ENCODE peak calls at places on chromosomes 16 and 17, in four cellular contexts. F is mucosa of descending colon, T is heart right ventricle, O is A549. C is an unnamed sample. For H3K4me1, the result is how much of the 10 kb centered on the place peaks cover.

GRCh38 chr17:36468903-36469635 is 17.4 kb upstream of the ZNHIT3 start:
- DNase-seq in T (no peak), O (no peak), F (no peak), C (no peak)

GRCh38 chr16:87949071-87949744 is 2.0 kb upstream of the BANP start:
- DNase-seq in O (no peak), F (no peak), T (no peak), C (peak)

GRCh38 chr16:23949630-23950290 is 114.0 kb downstream of the PRKCB start:
- DNase-seq in T (peak), F (peak), O (no peak), C (no peak)

GRCh38 chr16:14528306-14528948 is 101.6 kb downstream of the PARN start:
- DNase-seq in T (no peak), O (peak), F (no peak), C (no peak)

GRCh38 chr16:69176033-69176780 is 10.8 kb upstream of the SNTB2 start:
- DNase-seq in T (no peak), F (no peak), O (no peak), C (no peak)

GRCh38 chr16:86080131-86080875 is 181.3 kb downstream of the IRF8 start:
- DNase-seq in F (no peak), O (no peak), T (no peak), C (peak)

GRCh38 chr17:79722787-79723186 is 8.0 kb upstream of the ENPP7 start:
- DNase-seq in F (no peak), T (no peak), O (no peak), C (no peak)

GRCh38 chr16:69893086-69893485 is 58.0 kb upstream of the CLEC18A start:
- DNase-seq in T (no peak), O (no peak), F (no peak), C (no peak)

GRCh38 chr16:85986931-85987749 is 88.2 kb downstream of the IRF8 start:
- DNase-seq in O (no peak), F (peak), T (no peak), C (no peak)

GRCh38 chr16:55001931-55002330 is 71.3 kb downstream of the IRX5 start:
- DNase-seq in F (no peak), T (no peak), O (no peak), C (no peak)

GRCh38 chr17:60354223-60354622 is 37.7 kb downstream of the USP32 start:
- DNase-seq in F (no peak), T (no peak), O (peak), C (no peak)

GRCh38 chr17:82396601-82397435 is 21.3 kb upstream of the HEXD start:
- DNase-seq in T (no peak), O (no peak), F (no peak), C (peak)

GRCh38 chr16:84888450-84888849 is 68.7 kb downstream of the CRISPLD2 start:
- DNase-seq in O (peak), F (no peak), T (no peak), C (no peak)

GRCh38 chr17:37818689-37819088 is 73.8 kb upstream of the HNF1B start:
- DNase-seq in F (peak), T (no peak), O (peak), C (no peak)

GRCh38 chr17:41535764-41536481 is 7.8 kb upstream of the KRT19 start:
- DNase-seq in T (no peak), O (no peak), F (peak), C (no peak)

GRCh38 chr17:5043524-5043923 is 8.3 kb upstream of the SLC52A1 start:
- DNase-seq in T (no peak), F (no peak), O (no peak), C (no peak)

GRCh38 chr17:63278731-63279442 is 167.2 kb downstream of the CYB561 start:
- DNase-seq in F (no peak), O (no peak), T (no peak), C (no peak)

GRCh38 chr16:2774161-2774891 is 2.8 kb downstream of the ELOB start:
- DNase-seq in O (no peak), F (no peak), T (no peak), C (no peak)

GRCh38 chr17:60729854-60730253 is 52.2 kb downstream of the BCAS3 start:
- DNase-seq in F (peak), T (no peak), O (peak), C (no peak)

GRCh38 chr17:59669411-59669810 is 37.8 kb downstream of the PTRH2 start:
- DNase-seq in T (no peak), F (no peak), O (peak), C (no peak)

GRCh38 chr17:21419299-21420239 is 43.4 kb downstream of the KCNJ12 start:
- DNase-seq in F (no peak), O (no peak), T (no peak), C (no peak)

GRCh38 chr17:80270836-80271235 is 10.2 kb downstream of the RNF213 start:
- DNase-seq in F (peak), T (no peak), O (peak), C (no peak)

GRCh38 chr17:61583242-61583641 is 7.8 kb downstream of the NACA2 start:
- DNase-seq in T (no peak), F (no peak), O (peak), C (no peak)

GRCh38 chr17:73341350-73342056 is 29.7 kb upstream of the CDC42EP4 start:
- DNase-seq in O (no peak), T (no peak), F (no peak), C (no peak)

GRCh38 chr17:10127819-10128375 is 70.5 kb downstream of the GAS7 start:
- DNase-seq in T (peak), F (peak), O (no peak), C (peak)

GRCh38 chr17:36030949-36031348 is 13.2 kb upstream of the CCL23 start:
- DNase-seq in F (peak), O (no peak), T (no peak), C (no peak)

GRCh38 chr17:80262291-80262690 is 1.6 kb downstream of the RNF213 start:
- DNase-seq in F (no peak), O (no peak), T (no peak), C (no peak)

GRCh38 chr17:40956401-40957254 is 10.1 kb downstream of the KRT39 start:
- DNase-seq in O (peak), F (no peak), T (no peak), C (no peak)

GRCh38 chr17:55453836-55454557 is 32.4 kb upstream of the MMD start:
- DNase-seq in T (no peak), O (no peak), F (peak), C (peak)

GRCh38 chr16:89406277-89406888 is 84.0 kb downstream of the ANKRD11 start:
- DNase-seq in T (no peak), F (no peak), O (no peak), C (no peak)

GRCh38 chr16:89407925-89408300 is 82.4 kb downstream of the ANKRD11 start:
- DNase-seq in O (no peak), T (no peak), F (no peak), C (no peak)

GRCh38 chr16:89408315-89408714 is 82.0 kb downstream of the ANKRD11 start:
- DNase-seq in F (no peak), O (no peak), T (peak), C (no peak)

GRCh38 chr16:89409161-89409711 is 81.1 kb downstream of the ANKRD11 start:
- DNase-seq in O (no peak), T (no peak), F (peak), C (no peak)

DNA sequence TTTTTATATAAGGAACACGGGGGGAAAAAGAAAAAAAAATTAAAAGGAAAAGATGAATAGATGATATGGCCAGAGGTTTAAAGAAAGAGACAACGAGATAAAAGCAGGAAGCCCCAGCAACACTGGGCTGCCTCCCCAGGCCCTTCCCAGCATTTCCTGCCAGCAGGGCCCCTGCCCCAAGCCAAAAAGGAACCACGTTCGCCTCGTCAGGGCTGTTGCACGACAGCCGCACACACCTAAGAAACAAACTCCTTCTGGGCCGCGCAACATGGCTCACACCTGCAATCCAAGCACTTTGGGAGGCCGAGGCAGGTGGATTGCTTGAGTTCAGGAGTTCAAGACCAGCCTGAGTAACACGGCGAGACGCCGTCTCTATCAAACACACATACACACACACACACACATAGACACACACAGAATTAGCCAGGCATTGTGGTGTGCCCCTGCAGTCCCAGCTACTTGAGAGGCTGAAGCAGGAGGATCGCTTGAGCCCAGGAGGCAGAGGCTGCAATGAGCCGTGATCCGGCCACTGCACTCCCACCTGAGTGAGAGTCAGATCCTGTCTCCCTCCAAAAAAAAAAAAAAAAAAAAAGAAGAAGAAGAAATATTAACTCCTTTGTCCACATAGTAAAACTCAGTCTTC is 83.0 kb downstream of the ANKRD11 start:
- DNase-seq in F (no peak), O (no peak), T (no peak), C (no peak)
- H3K4me1 ChIP-seq in F (under half), O (half or more), T (half or more), C (under half)

DNA sequence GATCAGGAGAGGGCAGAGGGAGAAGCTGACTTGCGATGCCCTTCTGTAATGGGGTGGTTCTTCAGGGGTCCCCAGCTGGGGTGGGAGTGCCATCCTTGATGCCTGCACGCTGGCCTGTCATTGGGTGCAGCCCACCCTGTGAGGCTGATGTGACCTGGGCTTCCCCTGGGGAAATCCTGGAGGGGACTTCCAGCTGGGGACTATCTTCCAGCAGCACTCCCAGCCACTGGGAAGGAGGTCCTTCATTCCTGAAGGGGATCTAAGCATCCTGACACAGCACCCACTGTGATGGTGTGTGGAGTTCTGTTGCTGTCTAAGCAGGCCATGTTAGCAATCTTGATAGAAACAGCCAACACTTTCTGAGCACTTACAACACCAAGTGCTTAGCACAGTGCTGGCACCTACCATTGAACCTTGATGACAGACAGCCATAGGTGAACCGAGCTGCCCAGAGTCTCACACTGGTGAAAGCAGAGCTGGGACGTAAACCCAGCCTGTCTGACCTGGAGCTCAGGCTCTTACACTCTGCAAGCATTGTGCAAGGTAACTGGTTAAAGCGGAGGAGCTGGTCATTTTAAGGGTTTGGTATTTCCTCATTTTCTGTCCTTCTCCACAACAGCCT is 211.3 kb downstream of the CCDC182 start:
- DNase-seq in F (no peak), T (no peak), O (no peak), C (no peak)
- H3K4me1 ChIP-seq in F (under half), T (under half), O (half or more), C (under half)

GRCh38 chr17:8153550-8153956 is 1.3 kb upstream of the PER1 start:
- DNase-seq in F (peak), T (peak), O (peak), C (peak)

GRCh38 chr17:8152981-8153549 is 861 bp upstream of the PER1 start:
- DNase-seq in T (peak), O (no peak), F (peak), C (peak)

GRCh38 chr17:8153957-8154607 is 1.9 kb upstream of the PER1 start:
- DNase-seq in O (peak), F (peak), T (peak), C (peak)

GRCh38 chr17:8155341-8156173 is 3.4 kb upstream of the PER1 start:
- DNase-seq in T (no peak), O (no peak), F (peak), C (no peak)

DNA sequence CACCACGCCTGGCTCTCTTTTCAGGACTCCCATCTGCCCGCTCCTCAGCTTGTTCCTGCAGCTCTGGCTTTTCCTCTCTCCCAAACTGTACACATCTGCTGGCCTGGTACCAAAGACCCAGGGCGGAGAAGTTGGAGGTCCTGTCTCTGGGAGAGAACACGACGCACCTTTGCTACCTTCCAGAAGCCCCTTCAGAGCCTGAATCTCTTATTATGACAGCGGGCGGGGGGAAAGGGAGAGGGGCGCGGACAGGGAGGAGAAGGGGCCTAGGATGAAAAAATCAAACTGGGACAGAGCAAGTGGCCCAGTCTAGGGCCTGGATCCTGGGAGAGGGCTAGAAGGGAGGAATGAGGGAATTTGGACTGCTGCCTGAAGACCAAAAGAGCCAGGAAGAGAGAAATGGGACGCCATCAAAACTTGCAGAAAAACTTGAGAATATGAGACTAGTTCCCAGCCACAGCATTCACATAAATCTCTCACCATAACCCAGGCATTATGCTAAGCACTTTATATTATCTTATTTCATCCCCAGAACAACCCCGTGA is 2.5 kb upstream of the PER1 start:
- DNase-seq in T (no peak), F (no peak), O (no peak), C (no peak)
- H3K4me1 ChIP-seq in T (half or more), F (half or more), O (under half), C (under half)

DNA sequence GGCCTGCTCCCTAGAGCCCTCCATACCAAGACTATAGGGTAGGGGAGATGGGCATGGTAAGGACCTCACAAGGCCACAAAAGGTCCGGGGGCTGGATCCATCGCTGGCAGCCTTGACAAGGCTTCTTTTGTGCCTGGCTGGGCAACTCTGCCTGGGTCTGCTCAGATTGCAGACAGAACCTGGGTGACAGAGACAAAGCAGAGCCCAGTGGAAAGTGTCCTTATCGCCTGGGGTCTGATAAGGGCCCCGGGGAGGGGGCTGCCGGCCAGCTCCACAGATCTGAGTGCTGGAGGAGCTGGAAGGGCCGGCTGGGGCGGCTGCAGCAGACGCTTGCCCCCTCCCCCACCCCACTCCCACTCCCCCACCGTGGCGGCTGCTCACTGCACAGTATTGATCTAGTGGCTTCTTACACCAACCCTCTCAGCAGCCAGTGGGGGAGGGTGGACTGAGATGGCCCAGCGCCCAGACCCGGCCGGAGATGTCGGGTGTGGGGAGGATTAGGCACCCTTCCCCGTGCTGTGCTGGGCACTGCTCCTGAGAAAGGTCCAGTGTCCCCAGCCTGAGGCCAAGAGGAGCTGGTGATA is 7.2 kb downstream of the MMP15 start:
- DNase-seq in O (no peak), T (peak), F (no peak), C (no peak)
- H3K4me1 ChIP-seq in O (under half), T (half or more), F (under half), C (under half)

DNA sequence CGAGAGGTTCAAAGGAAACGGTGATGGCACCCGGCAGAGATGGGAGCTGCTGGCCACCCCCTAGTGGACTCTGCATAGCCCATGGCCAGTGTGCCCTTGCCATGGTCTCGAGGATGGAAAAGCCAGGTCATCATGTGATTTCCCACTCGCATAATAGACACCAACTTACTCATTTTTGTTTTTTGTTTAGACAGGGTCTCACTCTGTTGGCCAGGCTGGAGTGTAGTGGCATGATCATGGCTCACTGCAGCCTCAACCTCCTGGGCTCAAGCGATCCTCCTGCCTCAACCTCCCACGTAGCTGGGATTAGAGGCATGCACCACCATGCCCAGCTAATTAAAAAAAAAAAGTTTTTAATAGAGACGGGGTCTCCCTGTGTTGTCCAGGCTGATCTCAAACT is 27.6 kb downstream of the LDHD start:
- DNase-seq in F (no peak), O (no peak), T (no peak), C (no peak)
- H3K4me1 ChIP-seq in F (under half), O (half or more), T (half or more), C (under half)

GRCh38 chr16:8798535-8799157 is 1.0 kb downstream of the PMM2 start:
- DNase-seq in O (no peak), F (peak), T (no peak), C (no peak)
- H3K4me1 ChIP-seq in O (under half), F (under half), T (under half), C (half or more)

GRCh38 chr16:67105881-67106280 is 3.9 kb upstream of the PHAF1 start:
- DNase-seq in T (no peak), F (no peak), O (no peak), C (peak)

GRCh38 chr16:67109407-67110135 is at the start of gene PHAF1:
- DNase-seq in F (peak), T (peak), O (peak), C (peak)

GRCh38 chr16:67108931-67109406 is 772 bp upstream of the PHAF1 start:
- DNase-seq in O (no peak), F (peak), T (no peak), C (no peak)

GRCh38 chr16:67110136-67110847 is 551 bp downstream of the PHAF1 start:
- DNase-seq in O (no peak), F (peak), T (no peak), C (peak)

GRCh38 chr16:67108489-67108888 is 1.3 kb upstream of the PHAF1 start:
- DNase-seq in T (no peak), F (no peak), O (no peak), C (no peak)
- H3K4me1 ChIP-seq in T (half or more), F (under half), O (under half), C (under half)

C was measured in tibial artery.